ENCODE peak calls at places on chromosomes 3 and 15, in ten cellular contexts. I is mammary epithelial cell, Z is neural crest cell, E is mesothelial cell of epicardium, T is choroid plexus epithelial cell, D is endodermal cell, S is psoas muscle, P is IMR-90, U is GM13976, Y is Calu3. H is an unnamed sample.

GRCh38 chr15:68957686-68958085 is 27.4 kb downstream of the SPESP1 start:
- DNase-seq in I (no peak), Z (no peak), E (no peak), T (no peak), D (no peak), S (no peak), P (no peak), U (no peak), Y (no peak), H (no peak)

GRCh38 chr3:80785475-80785874 is 976.0 kb downstream of the GBE1 start:
- DNase-seq in I (no peak), Z (no peak), E (no peak), T (peak; percentile 47), D (no peak), S (no peak), P (no peak), U (no peak), Y (peak; percentile 11), H (peak; percentile 15)

GRCh38 chr15:79849789-79850188 is 47.0 kb downstream of the MTHFS start:
- DNase-seq in I (no peak), Z (peak; percentile 44), E (no peak), T (peak; percentile 74), D (peak; percentile 83), S (no peak), P (peak; percentile 52), U (no peak), Y (peak; percentile 30), H (peak; percentile 60)

GRCh38 chr15:71768184-71768583 is 42.2 kb upstream of the NR2E3 start:
- DNase-seq in I (no peak), Z (no peak), E (no peak), T (no peak), D (no peak), S (no peak), P (no peak), U (no peak), Y (no peak), H (no peak)

GRCh38 chr3:111585214-111585613 is 9.9 kb downstream of the ZBED2 start:
- DNase-seq in I (peak; percentile 84), Z (no peak), E (no peak), T (peak; percentile 18), D (no peak), S (no peak), P (peak; percentile 10), U (no peak), Y (peak; percentile 34), H (no peak)

GRCh38 chr15:68774120-68774519 is 46.6 kb downstream of the ANP32A start:
- DNase-seq in I (no peak), Z (no peak), E (no peak), T (no peak), D (no peak), S (no peak), P (no peak), U (no peak), Y (no peak), H (no peak)

GRCh38 chr3:175304437-175304836 is 445.3 kb downstream of the NAALADL2 start:
- DNase-seq in I (no peak), Z (no peak), E (no peak), T (peak; percentile 13), D (no peak), S (no peak), P (no peak), U (no peak), Y (no peak), H (peak; percentile 2)

GRCh38 chr15:57607570-57608000 is 15.9 kb downstream of the MYZAP start:
- DNase-seq in I (peak; percentile 75), Z (no peak), E (no peak), T (peak; percentile 41), D (no peak), S (peak; percentile 51), P (no peak), U (no peak), Y (peak; percentile 94), H (no peak)

GRCh38 chr15:70827721-70828120 is 26.2 kb downstream of the LARP6 start:
- DNase-seq in I (no peak), Z (no peak), E (peak; percentile 14), T (no peak), D (no peak), S (no peak), P (no peak), U (no peak), Y (no peak), H (no peak)

GRCh38 chr3:73580343-73580742 is 44.4 kb downstream of the PDZRN3 start:
- DNase-seq in I (peak; percentile 94), Z (no peak), E (no peak), T (peak; percentile 71), D (no peak), S (no peak), P (peak; percentile 100), U (no peak), Y (no peak), H (no peak)

GRCh38 chr3:146715176-146715575 is 110.0 kb upstream of the PLSCR5 start:
- DNase-seq in I (peak; percentile 18), Z (no peak), E (no peak), T (peak; percentile 64), D (no peak), S (no peak), P (peak; percentile 1), U (no peak), Y (no peak), H (peak; percentile 6)

GRCh38 chr3:197555281-197556261 is at the start of gene BDH1:
- DNase-seq in I (peak; percentile 36), Z (peak; percentile 36), E (peak; percentile 62), T (peak; percentile 14), D (peak; percentile 87), S (peak; percentile 65), P (no peak), U (peak; percentile 82), Y (peak; percentile 72), H (peak; percentile 72)
- TF ChIP-seq CTCF in I (peak; percentile 13), Z (peak; percentile 27), E (no peak), T (no peak), D (peak; percentile 34), S (no peak), P (no peak), U (no peak), Y (no peak), H (no peak)

GRCh38 chr3:195133462-195133861 is 137.5 kb downstream of the XXYLT1 start:
- DNase-seq in I (no peak), Z (no peak), E (no peak), T (no peak), D (no peak), S (no peak), P (peak; percentile 98), U (peak; percentile 55), Y (no peak), H (no peak)
- TF ChIP-seq CTCF in I (no peak), Z (no peak), E (no peak), T (no peak), D (no peak), S (no peak), P (peak; percentile 32), U (peak; percentile 18), Y (no peak), H (no peak)

DNA sequence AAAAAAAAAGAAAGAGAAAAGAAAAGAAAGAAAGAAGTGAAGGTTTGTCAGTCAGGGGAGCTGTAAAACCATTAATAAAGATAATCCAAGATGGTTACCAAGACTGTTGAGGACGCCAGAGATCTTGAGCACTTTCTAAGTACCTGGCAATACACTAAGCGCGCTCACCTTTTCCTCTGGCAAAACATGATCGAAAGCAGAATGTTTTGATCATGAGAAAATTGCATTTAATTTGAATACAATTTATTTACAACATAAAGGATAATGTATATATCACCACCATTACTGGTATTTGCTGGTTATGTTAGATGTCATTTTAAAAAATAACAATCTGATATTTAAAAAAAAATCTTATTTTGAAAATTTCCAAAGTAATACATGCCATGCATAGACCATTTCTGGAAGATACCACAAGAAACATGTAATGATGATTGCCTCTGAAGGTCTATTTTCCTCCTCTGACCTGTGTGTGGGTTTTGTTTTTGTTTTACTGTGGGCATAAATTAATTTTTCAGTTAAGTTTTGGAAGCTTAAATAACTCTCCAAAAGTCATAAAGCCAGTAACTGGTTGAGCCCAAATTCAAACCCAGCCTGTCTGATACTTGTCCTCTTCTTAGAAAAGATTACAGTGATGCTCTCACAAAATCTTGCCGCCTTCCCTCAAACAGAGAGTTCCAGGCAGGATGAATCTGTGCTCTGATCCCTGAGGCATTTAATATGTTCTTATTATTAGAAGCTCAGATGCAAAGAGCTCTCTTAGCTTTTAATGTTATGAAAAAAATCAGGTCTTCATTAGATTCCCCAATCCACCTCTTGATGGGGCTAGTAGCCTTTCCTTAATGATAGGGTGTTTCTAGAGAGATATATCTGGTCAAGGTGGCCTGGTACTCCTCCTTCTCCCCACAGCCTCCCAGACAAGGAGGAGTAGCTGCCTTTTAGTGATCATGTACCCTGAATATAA is 2.0 kb downstream of the B2M start:
- DNase-seq in I (peak; percentile 32), Z (no peak), E (no peak), T (peak; percentile 67), D (no peak), S (no peak), P (peak; percentile 43), U (no peak), Y (no peak), H (peak; percentile 69)
- TF ChIP-seq CTCF in I (peak; percentile 42), Z (no peak), E (no peak), T (peak; percentile 46), D (peak; percentile 66), S (peak; percentile 32), P (peak; percentile 51), U (no peak), Y (no peak), H (peak; percentile 48)

DNA sequence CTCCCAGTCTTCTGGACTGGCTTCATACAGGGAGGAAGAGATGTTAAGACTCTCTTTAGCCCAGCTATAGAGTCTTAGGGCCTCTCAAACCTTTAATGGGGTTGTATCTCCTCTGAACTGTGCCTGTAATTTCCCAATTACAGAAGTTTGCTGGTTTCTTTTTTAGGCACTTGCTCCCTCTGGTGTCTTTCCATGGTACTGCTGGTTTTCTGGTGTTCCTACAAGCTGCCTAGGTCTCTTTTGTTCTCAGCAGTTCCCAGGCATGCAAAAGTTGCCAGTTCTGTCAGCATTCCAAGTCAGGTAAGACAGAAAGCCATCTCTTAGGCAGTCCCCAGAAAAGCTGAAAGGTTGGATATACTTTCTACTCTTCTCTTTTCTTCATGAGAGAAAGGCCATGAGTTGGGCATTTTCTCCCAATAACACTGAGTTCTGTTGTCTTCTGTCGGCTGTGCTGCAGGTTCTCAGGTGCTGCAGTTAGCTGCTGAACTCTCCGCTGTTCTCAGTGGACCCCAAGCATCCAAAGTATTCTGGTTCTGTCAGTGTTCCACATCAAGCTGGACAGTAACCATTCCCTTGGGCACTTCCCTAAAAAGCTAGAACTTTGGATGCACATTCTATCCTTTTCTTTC is 54.4 kb upstream of the EHHADH start:
- DNase-seq in I (peak; percentile 59), Z (peak; percentile 77), E (peak; percentile 56), T (peak; percentile 84), D (peak; percentile 94), S (no peak), P (peak; percentile 55), U (peak; percentile 61), Y (peak; percentile 90), H (peak; percentile 84)
- TF ChIP-seq CTCF in I (peak; percentile 88), Z (peak; percentile 76), E (peak; percentile 61), T (peak; percentile 87), D (peak; percentile 85), S (peak; percentile 31), P (peak; percentile 59), U (peak; percentile 64), Y (peak; percentile 87), H (peak; percentile 72)

GRCh38 chr15:88309363-88309762 is 52.8 kb upstream of the NTRK3 start:
- DNase-seq in I (no peak), Z (no peak), E (no peak), T (no peak), D (no peak), S (no peak), P (no peak), U (no peak), Y (no peak), H (no peak)
- TF ChIP-seq CTCF in I (no peak), Z (no peak), E (no peak), T (no peak), D (peak; percentile 74), S (no peak), P (no peak), U (no peak), Y (no peak), H (no peak)

GRCh38 chr3:42061711-42062408 is 29.3 kb upstream of the TRAK1 start:
- DNase-seq in I (peak; percentile 83), Z (no peak), E (no peak), T (peak; percentile 87), D (peak; percentile 77), S (peak; percentile 92), P (peak; percentile 90), U (no peak), Y (peak; percentile 63), H (peak; percentile 82)
- TF ChIP-seq CTCF in I (no peak), Z (no peak), E (no peak), T (no peak), D (no peak), S (no peak), P (no peak), U (no peak), Y (no peak), H (no peak)